ENCODE peak calls at places on chromosomes 3 and 15, in nine cellular contexts. V is left lung, M is GM23248, G is DND-41, A is thoracic aorta, K is endodermal cell, J is fibroblast of lung, S is IMR-90, I is BJ. X is an unnamed sample.

GRCh38 chr15:27485265-27485664 is 514.3 kb downstream of the GABRG3 start:
- DNase-seq in I (no peak), V (no peak), S (no peak), M (no peak), J (no peak), A (no peak), G (no peak), K (no peak), X (no peak)

GRCh38 chr3:121418182-121418581 is 127.6 kb downstream of the POLQ start:
- DNase-seq in G (no peak), V (no peak), S (no peak), K (no peak), J (no peak), A (no peak), I (no peak), M (no peak), X (no peak)

GRCh38 chr15:89371145-89372044 is 36.8 kb upstream of the POLG start:
- DNase-seq in M (peak; percentile 33), S (no peak), G (no peak), J (no peak), K (peak; percentile 81), V (no peak), I (no peak), A (no peak), X (no peak)

GRCh38 chr3:69016901-69017300 is 3.4 kb upstream of the EOGT start:
- DNase-seq in K (no peak), I (no peak), A (no peak), J (no peak), G (no peak), M (no peak), V (no peak), S (no peak), X (no peak)

GRCh38 chr3:62589078-62589477 is 215.7 kb upstream of the FEZF2 start:
- DNase-seq in I (no peak), V (no peak), K (no peak), A (no peak), M (no peak), J (peak; percentile 69), G (no peak), S (no peak), X (no peak)

GRCh38 chr3:130850044-130850797 is 43.7 kb upstream of the ATP2C1 start:
- DNase-seq in G (peak; percentile 33), M (peak; percentile 70), J (peak; percentile 35), V (peak; percentile 40), I (no peak), A (no peak), K (no peak), S (peak; percentile 46), X (no peak)

GRCh38 chr15:45377630-45378148 is 655 bp downstream of the GATM start:
- DNase-seq in S (no peak), V (no peak), I (no peak), K (peak; percentile 62), J (no peak), G (no peak), M (peak; percentile 17), A (peak; percentile 2), X (no peak)

GRCh38 chr3:50369271-50369670 is 9.9 kb upstream of the TMEM115 start:
- DNase-seq in I (no peak), V (no peak), M (no peak), K (no peak), J (no peak), G (no peak), A (no peak), S (no peak), X (no peak)

GRCh38 chr3:151305081-151305777 is 11.4 kb downstream of the GPR87 start:
- DNase-seq in J (peak; percentile 97), I (peak; percentile 92), A (no peak), G (no peak), K (peak; percentile 95), S (peak; percentile 95), V (peak; percentile 43), M (peak; percentile 98), X (no peak)

GRCh38 chr3:155676252-155676981 is 68.5 kb downstream of the PLCH1 start:
- DNase-seq in I (peak; percentile 49), M (peak; percentile 89), K (no peak), V (peak; percentile 39), S (peak; percentile 34), G (no peak), J (peak; percentile 32), A (no peak), X (no peak)

GRCh38 chr15:67822537-67823370 is 2.6 kb upstream of the SKOR1 start:
- DNase-seq in J (no peak), I (no peak), G (no peak), A (no peak), V (no peak), K (peak; percentile 65), S (no peak), M (no peak), X (no peak)

GRCh38 chr15:50968353-50968752 is 59.9 kb downstream of the AP4E1 start:
- DNase-seq in G (no peak), I (no peak), J (no peak), V (no peak), S (peak; percentile 26), A (no peak), K (no peak), M (peak; percentile 51), X (no peak)

GRCh38 chr3:119810018-119810435 is 28.1 kb downstream of the NR1I2 start:
- DNase-seq in A (no peak), S (peak; percentile 18), V (peak; percentile 59), J (peak; percentile 32), K (no peak), M (peak; percentile 62), I (no peak), G (no peak), X (peak; percentile 49)

GRCh38 chr3:137171834-137172603 is 214.2 kb downstream of the IL20RB start:
- DNase-seq in K (no peak), A (no peak), J (no peak), V (no peak), I (no peak), M (no peak), S (no peak), G (no peak), X (no peak)

GRCh38 chr15:25180606-25181289 is 226.0 kb downstream of the SNRPN start:
- DNase-seq in M (no peak), I (no peak), S (no peak), A (no peak), V (no peak), G (no peak), K (peak; percentile 12), J (no peak), X (no peak)

GRCh38 chr3:70264122-70264780 is 48.2 kb downstream of the MDFIC2 start:
- DNase-seq in V (no peak), I (no peak), K (no peak), M (peak; percentile 7), J (peak; percentile 1), A (no peak), S (peak; percentile 1), G (no peak), X (no peak)

GRCh38 chr3:178382388-178383061 is 153.7 kb upstream of the KCNMB2 start:
- DNase-seq in G (no peak), I (peak; percentile 94), V (no peak), A (no peak), S (peak; percentile 95), K (no peak), M (peak; percentile 70), J (peak; percentile 94), X (no peak)

GRCh38 chr3:122727766-122728165 is 47.1 kb downstream of the PARP14 start:
- DNase-seq in M (no peak), V (no peak), I (no peak), G (no peak), S (no peak), A (no peak), K (no peak), J (no peak), X (no peak)

GRCh38 chr15:70318996-70319465 is 221.3 kb upstream of the TLE3 start:
- DNase-seq in G (no peak), I (peak; percentile 90), J (peak; percentile 84), V (no peak), S (peak; percentile 74), A (no peak), K (no peak), M (peak; percentile 86), X (no peak)

GRCh38 chr3:195285403-195285802 is 14.4 kb upstream of the XXYLT1 start:
- DNase-seq in G (no peak), K (no peak), S (no peak), I (no peak), J (no peak), V (no peak), M (no peak), A (no peak), X (no peak)
- H3K36me3 ChIP-seq in G (peaks cover 50% of the 10 kb centered on the region), K (peaks cover 44% of the 10 kb centered on the region), S (peaks cover 17% of the 10 kb centered on the region), I (no peaks in the 10 kb centered on the region), J (peaks cover 1% of the 10 kb centered on the region), V (no peaks in the 10 kb centered on the region), M (peaks cover 33% of the 10 kb centered on the region), A (peaks cover 17% of the 10 kb centered on the region), X (peaks cover 12% of the 10 kb centered on the region)

DNA sequence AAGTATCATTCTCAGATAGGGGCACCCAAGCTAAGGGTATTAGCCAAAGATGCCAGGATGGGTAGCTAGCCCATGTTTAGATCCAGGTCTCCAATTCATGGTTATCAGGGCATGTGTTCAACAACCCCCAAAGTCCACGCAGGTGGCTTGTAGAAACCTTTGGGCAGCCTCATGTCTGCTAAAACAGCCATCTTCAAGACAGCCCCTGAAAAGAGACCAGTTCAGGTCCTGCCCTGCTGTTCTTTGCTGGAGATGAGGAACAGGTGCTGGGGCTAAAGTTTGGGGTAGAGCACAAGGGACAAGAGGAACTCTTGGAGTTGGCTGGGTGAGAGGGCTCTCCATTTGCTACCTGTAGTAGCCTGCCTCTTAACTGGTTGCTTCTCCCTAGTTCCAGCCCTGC is 4.6 kb downstream of the PPM1M start:
- DNase-seq in G (no peak), S (no peak), J (no peak), M (no peak), K (no peak), V (no peak), A (no peak), I (no peak), X (no peak)
- H3K36me3 ChIP-seq in G (peaks cover 63% of the 10 kb centered on the region), S (peaks cover 45% of the 10 kb centered on the region), J (peaks cover 20% of the 10 kb centered on the region), M (peaks cover 12% of the 10 kb centered on the region), K (peaks cover 41% of the 10 kb centered on the region), V (no peaks in the 10 kb centered on the region), A (peaks cover 19% of the 10 kb centered on the region), I (peaks cover 22% of the 10 kb centered on the region), X (peaks cover under 1% of the 10 kb centered on the region)

DNA sequence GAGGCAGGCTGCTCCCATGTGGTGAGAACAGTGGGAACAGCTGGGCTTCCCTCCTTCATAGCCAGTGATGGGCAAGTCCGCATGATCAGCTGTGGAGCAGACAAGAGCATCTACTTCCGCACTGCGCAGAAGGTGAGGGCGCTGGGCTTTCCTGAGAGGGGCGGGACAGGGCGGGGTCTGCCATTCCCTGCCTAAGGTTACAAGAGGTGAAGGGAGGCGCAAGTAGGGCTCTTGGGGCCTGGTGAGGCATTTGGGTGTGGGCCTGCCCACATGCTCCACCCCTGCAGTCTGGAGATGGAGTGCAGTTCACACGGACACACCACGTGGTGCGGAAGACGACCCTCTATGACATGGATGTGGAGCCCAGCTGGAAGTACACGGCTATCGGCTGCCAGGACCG is 10.6 kb upstream of the JMJD7 start:
- DNase-seq in S (no peak), K (no peak), V (peak; percentile 21), G (no peak), A (no peak), M (no peak), J (no peak), I (no peak), X (no peak)
- H3K36me3 ChIP-seq in S (peaks cover 69% of the 10 kb centered on the region), K (peaks cover 10% of the 10 kb centered on the region), V (no peaks in the 10 kb centered on the region), G (peaks cover 80% of the 10 kb centered on the region), A (peaks cover 71% of the 10 kb centered on the region), M (no peaks in the 10 kb centered on the region), J (peaks cover 26% of the 10 kb centered on the region), I (peaks cover 51% of the 10 kb centered on the region), X (no peaks in the 10 kb centered on the region)

DNA sequence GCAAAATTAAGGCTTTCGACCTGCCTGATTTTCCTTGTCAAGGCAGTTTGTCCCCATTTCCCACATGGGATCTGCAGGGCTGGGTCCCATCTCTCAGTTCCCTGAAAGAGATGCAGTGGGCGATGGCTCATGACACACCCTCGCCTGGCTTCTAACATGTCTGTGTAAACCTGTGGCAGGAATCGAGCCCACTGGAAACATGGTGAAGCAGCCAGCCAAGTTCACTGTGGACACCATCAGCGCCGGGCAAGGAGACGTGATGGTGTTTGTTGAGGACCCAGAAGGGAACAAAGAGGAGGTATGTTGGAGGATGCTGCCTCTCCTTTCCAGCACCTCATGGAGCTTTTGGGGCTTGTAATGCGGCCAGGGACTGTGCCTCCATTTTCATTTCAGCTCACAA is 86.4 kb downstream of the FLNB start:
- DNase-seq in V (no peak), J (no peak), M (no peak), I (no peak), S (no peak), G (no peak), A (no peak), K (no peak), X (no peak)
- H3K36me3 ChIP-seq in V (no peaks in the 10 kb centered on the region), J (peaks cover 12% of the 10 kb centered on the region), M (peaks cover 59% of the 10 kb centered on the region), I (peaks cover 14% of the 10 kb centered on the region), S (peaks cover 39% of the 10 kb centered on the region), G (peaks cover 50% of the 10 kb centered on the region), A (peaks cover 32% of the 10 kb centered on the region), K (peaks cover 100% of the 10 kb centered on the region), X (peaks cover 48% of the 10 kb centered on the region)

X was measured in naive thymus-derived CD4-positive, alpha-beta T cell.